ENCODE peak calls at places on chromosomes 4 and X, in six cellular contexts. V, Z, C, H, E and R are unnamed samples.

GRCh38 chrX:13142891-13143290 is 98.5 kb upstream of the FAM9C start:
- ATAC-seq in V (no peak), Z (no peak), C (no peak), H (no peak), E (no peak), R (no peak)

GRCh38 chr4:2058264-2059033 is 678 bp upstream of the NAT8L start:
- ATAC-seq in V (peak; percentile 30), Z (peak; percentile 5), C (no peak), H (peak; percentile 56), E (no peak), R (no peak)

GRCh38 chr4:37001688-37002436 is 242.7 kb upstream of the NWD2 start:
- ATAC-seq in V (no peak), Z (no peak), C (no peak), H (peak; percentile 94), E (no peak), R (no peak)

GRCh38 chrX:153381684-153382532 is 19.2 kb downstream of the PNMA6E start:
- ATAC-seq in V (peak; percentile 74), Z (peak; percentile 84), C (peak; percentile 7), H (peak; percentile 89), E (peak; percentile 74), R (peak; percentile 58)

GRCh38 chr4:148081745-148082144 is 349.9 kb downstream of the ARHGAP10 start:
- ATAC-seq in V (no peak), Z (no peak), C (peak; percentile 30), H (no peak), E (no peak), R (no peak)

GRCh38 chr4:6325791-6326290 is 56.2 kb downstream of the WFS1 start:
- ATAC-seq in V (peak; percentile 28), Z (no peak), C (no peak), H (no peak), E (no peak), R (no peak)

GRCh38 chr4:98938386-98938785 is 9.5 kb upstream of the EIF4E start:
- ATAC-seq in V (no peak), Z (no peak), C (no peak), H (peak; percentile 19), E (peak; percentile 34), R (no peak)

GRCh38 chr4:62327612-62328297 is 1127.6 kb downstream of the ADGRL3 start:
- ATAC-seq in V (no peak), Z (no peak), C (no peak), H (no peak), E (no peak), R (no peak)

GRCh38 chrX:44017726-44018125 is 44.5 kb upstream of the NDP start:
- ATAC-seq in V (no peak), Z (no peak), C (no peak), H (no peak), E (no peak), R (no peak)

GRCh38 chr4:185805262-185805802 is 6.7 kb downstream of the SORBS2 start:
- ATAC-seq in V (no peak), Z (peak; percentile 86), C (no peak), H (no peak), E (no peak), R (no peak)

DNA sequence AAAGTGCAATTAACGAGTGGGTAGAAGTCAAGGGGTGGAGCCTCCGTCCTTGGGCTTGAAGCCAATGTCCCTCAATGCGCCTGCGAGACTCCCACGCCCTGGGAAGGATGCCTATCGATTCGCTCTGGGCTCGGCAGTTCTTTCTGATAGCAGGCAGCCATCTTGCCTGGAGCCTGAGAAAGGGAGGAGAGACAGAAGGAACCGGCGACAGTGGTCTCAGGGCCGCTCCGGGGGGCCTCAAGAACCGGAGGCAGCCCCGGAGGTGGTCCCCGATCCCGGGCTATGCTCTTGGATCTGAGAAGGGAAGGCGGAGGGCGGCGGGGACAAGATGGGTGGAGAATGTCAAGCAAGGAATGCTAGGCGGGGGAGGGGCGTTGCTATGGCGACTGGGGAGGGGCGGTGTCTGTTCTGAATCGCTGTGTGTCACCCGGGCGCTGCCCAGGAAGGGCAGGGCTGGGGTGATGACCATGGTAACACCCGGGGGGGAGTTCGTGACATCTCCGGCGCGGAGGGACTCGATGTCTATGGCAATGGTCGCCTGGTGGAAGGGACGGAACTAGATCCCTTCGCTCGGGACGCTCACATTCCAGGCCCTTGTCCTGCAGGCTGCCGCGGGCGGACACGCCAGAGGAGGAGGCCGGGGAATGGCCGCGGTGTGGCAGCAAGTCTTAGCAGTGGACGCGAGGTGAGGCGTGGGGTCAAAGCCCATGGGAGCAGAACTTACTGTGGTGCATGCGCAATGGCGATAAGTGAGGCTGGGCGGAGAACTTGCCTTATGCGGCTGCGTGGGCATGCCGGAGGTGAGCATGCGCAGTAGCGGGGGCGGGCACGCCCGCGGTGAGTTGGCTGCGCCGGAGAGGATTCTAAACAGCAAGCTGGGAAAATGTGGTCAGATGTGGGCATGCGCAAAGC is at the start of gene WDR13:
- ATAC-seq in V (peak; percentile 92), Z (peak; percentile 89), C (peak; percentile 94), H (peak; percentile 91), E (peak; percentile 92), R (peak; percentile 93)
- TF ChIP-seq EP300 in V (no peak), Z (no peak), C (no peak), H (peak; percentile 42), E (no peak), R (no peak)

DNA sequence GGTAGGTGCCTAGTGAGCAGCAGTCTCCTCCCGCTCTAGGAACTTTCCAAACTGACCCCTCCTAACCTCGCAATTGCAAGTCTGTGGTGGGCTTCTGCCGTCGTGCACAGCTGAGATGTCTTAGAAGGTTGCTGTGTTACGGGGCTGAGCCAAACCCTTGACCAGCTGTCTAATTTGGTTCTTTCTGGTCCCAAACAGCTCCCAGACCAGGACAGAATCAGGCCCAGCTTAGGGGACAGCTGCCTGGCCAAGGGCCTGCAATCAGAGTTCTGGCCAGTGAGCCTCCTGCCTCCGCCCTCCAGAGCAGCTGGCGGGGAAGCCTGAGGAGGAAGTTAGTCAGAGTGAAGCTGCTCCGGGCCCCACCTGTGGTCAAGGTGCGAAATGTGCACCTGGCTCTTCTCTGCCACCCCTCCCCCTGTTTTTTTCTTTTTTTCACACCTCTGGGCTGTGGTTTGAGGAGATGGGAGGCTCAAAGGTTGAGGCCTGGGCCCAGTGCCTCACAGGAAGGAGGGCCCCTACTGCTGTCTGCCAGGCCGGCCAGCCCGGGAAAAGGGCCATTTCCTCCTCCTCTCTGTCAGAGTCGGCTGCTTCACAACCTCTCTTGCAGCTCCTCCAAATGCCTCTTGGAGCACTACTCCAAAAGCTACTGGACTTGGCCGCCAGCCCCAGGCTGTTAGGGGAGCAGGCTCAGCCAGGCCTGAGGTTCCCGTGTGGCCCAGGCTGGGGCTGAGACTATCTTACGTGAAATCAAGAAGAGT is 4.2 kb upstream of the CXCR3 start:
- ATAC-seq in V (peak; percentile 88), Z (peak; percentile 94), C (peak; percentile 84), H (peak; percentile 90), E (peak; percentile 70), R (peak; percentile 87)
- TF ChIP-seq POLR2A in V (no peak), Z (no peak), C (no peak), H (no peak), E (no peak), R (no peak)

DNA sequence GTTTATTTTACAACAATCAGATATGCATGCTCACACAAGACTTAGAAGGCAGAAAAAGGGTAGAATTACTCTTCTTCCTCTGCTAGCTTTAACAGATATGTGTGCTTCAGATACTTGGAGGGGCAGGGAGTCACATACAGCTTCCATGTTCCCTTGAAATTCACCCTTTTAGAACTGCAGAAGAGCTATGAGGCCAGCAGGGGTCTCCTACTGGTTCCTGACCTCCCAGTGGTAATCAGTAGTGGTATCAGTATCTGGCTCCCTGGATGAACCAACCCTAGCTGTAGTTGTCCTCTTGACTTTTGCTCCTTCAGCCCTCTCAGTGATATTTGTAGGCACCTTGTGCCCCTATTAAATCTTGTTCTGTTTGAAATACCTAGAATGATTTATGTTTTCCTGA is 81.5 kb downstream of the RCHY1 start:
- ATAC-seq in V (peak; percentile 92), Z (peak; percentile 99), C (no peak), H (peak; percentile 98), E (peak; percentile 79), R (no peak)
- TF ChIP-seq CTCF in V (no peak), Z (peak; percentile 55), C (no peak), H (peak; percentile 71), E (peak; percentile 40), R (no peak)

GRCh38 chrX:116726806-116727205 is 264.0 kb upstream of the CT83 start:
- ATAC-seq in V (no peak), Z (no peak), C (no peak), H (no peak), E (no peak), R (no peak)
- TF ChIP-seq EP300 in V (no peak), Z (no peak), C (no peak), H (no peak), E (no peak), R (no peak)

DNA sequence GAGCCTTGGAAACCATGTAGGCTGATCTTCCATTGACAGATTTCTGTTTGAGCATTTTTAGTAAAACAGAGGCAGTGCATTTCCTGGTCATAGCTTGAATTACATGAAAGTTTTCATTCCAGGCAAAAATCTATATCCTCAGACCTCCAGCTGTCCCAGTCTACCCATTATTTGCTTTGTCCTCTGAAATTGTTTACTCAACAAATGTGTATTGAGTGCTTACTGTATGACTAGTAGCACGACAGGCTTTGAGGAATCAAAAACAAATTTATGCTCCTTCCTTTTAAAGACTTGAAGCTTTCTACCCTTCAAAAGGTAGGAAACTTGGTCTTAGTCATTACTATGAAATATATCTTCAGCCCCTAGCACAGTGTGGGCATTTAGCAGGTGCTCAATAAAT is 307.9 kb upstream of the IGFBP7 start:
- ATAC-seq in V (no peak), Z (no peak), C (no peak), H (no peak), E (no peak), R (no peak)
- TF ChIP-seq POLR2A in V (no peak), Z (no peak), C (no peak), H (no peak), E (no peak), R (no peak)

GRCh38 chr4:29805871-29806480 is 914.2 kb upstream of the PCDH7 start:
- ATAC-seq in V (no peak), Z (no peak), C (no peak), H (no peak), E (no peak), R (no peak)

GRCh38 chr4:29805245-29805644 is 914.9 kb upstream of the PCDH7 start:
- ATAC-seq in V (no peak), Z (no peak), C (no peak), H (no peak), E (no peak), R (no peak)
- TF ChIP-seq CTCF in V (no peak), Z (no peak), C (no peak), H (no peak), E (no peak), R (no peak)